ENCODE peak calls at places on chromosomes 11 and 22, in seven cellular contexts. L, N, Y, I, O, U and C are unnamed samples.

GRCh38 chr11:13105237-13105844 is 96.2 kb downstream of the RASSF10 start:
- DNase-seq in Y (no peak), O (no peak), I (peak; percentile 24), U (no peak), N (peak; percentile 75), L (peak; percentile 22), C (no peak)

GRCh38 chr11:128827494-128827893 is 39.6 kb downstream of the KCNJ1 start:
- DNase-seq in O (no peak), L (no peak), N (no peak), Y (no peak), I (no peak), U (no peak), C (no peak)

GRCh38 chr11:46330887-46331652 is 16.2 kb upstream of the DGKZ start:
- DNase-seq in U (no peak), L (no peak), Y (no peak), N (no peak), I (peak; percentile 34), O (no peak), C (peak; percentile 28)

GRCh38 chr11:12287374-12288211 is 89.8 kb upstream of the PARVA start:
- DNase-seq in L (no peak), U (peak; percentile 97), I (peak; percentile 97), N (peak; percentile 26), Y (peak; percentile 89), O (peak; percentile 77), C (peak; percentile 95)

GRCh38 chr11:62601114-62601363 is 626 bp downstream of the MTA2 start:
- DNase-seq in L (no peak), I (peak; percentile 41), O (no peak), Y (no peak), U (peak; percentile 29), N (peak; percentile 52), C (no peak)

GRCh38 chr11:132464939-132465338 is 1067.4 kb downstream of the OPCML start:
- DNase-seq in U (no peak), N (no peak), L (no peak), Y (no peak), I (no peak), O (no peak), C (no peak)

GRCh38 chr11:65703846-65704245 is 8.2 kb upstream of the KAT5 start:
- DNase-seq in L (no peak), I (no peak), U (no peak), O (no peak), N (no peak), Y (no peak), C (no peak)

GRCh38 chr11:62922653-62923371 is 1.6 kb upstream of the CHRM1 start:
- DNase-seq in Y (no peak), N (no peak), L (no peak), U (no peak), I (peak; percentile 30), O (no peak), C (no peak)

GRCh38 chr11:107493117-107493516 is 35.5 kb upstream of the CWF19L2 start:
- DNase-seq in Y (no peak), I (peak; percentile 2), N (no peak), L (no peak), O (no peak), U (peak; percentile 52), C (no peak)

GRCh38 chr11:84524422-84525051 is 1102.6 kb downstream of the DLG2 start:
- DNase-seq in O (no peak), U (peak; percentile 49), N (no peak), L (no peak), I (peak; percentile 55), Y (no peak), C (peak; percentile 6)

GRCh38 chr11:29263971-29264682 is 752.7 kb downstream of the KCNA4 start:
- DNase-seq in N (no peak), O (no peak), Y (no peak), U (peak; percentile 78), I (peak; percentile 69), L (no peak), C (no peak)

GRCh38 chr22:47435204-47435487 is 672.7 kb downstream of the TBC1D22A start:
- DNase-seq in U (no peak), I (no peak), L (no peak), O (no peak), N (no peak), Y (peak; percentile 21), C (no peak)

GRCh38 chr11:27820249-27820648 is 120.0 kb upstream of the BDNF start:
- DNase-seq in L (no peak), O (no peak), I (no peak), N (no peak), U (peak; percentile 53), Y (no peak), C (no peak)

GRCh38 chr11:26947379-26947844 is 46.5 kb upstream of the FIBIN start:
- DNase-seq in N (no peak), I (peak; percentile 99), U (peak; percentile 100), Y (peak; percentile 76), L (no peak), O (no peak), C (peak; percentile 100)

GRCh38 chr11:71551711-71552110 is 3.5 kb downstream of the KRTAP5-9 start:
- DNase-seq in N (no peak), U (no peak), I (no peak), Y (no peak), O (no peak), L (no peak), C (no peak)

GRCh38 chr11:3375552-3375951 is 3.4 kb downstream of the ZNF195 start:
- DNase-seq in O (no peak), U (peak; percentile 40), N (no peak), Y (no peak), I (peak; percentile 20), L (no peak), C (peak; percentile 63)

GRCh38 chr11:73480677-73481076 is 104.5 kb downstream of the RELT start:
- DNase-seq in Y (no peak), N (no peak), L (no peak), I (peak; percentile 82), O (no peak), U (peak; percentile 49), C (peak; percentile 66)

GRCh38 chr22:19723990-19724827 is 870 bp downstream of the GP1BB start:
- DNase-seq in N (no peak), O (no peak), I (peak; percentile 22), Y (no peak), U (no peak), L (no peak), C (peak; percentile 19)

GRCh38 chr11:110125632-110126031 is 32.4 kb downstream of the ZC3H12C start:
- DNase-seq in U (peak; percentile 31), L (no peak), Y (no peak), N (no peak), I (peak; percentile 80), O (no peak), C (peak; percentile 47)

GRCh38 chr11:110123003-110123402 is 29.8 kb downstream of the ZC3H12C start:
- DNase-seq in I (peak; percentile 84), L (no peak), O (no peak), U (peak; percentile 70), N (no peak), Y (no peak), C (peak; percentile 47)

GRCh38 chr11:110124605-110125004 is 31.4 kb downstream of the ZC3H12C start:
- DNase-seq in Y (no peak), N (no peak), I (no peak), L (no peak), U (no peak), O (no peak), C (no peak)

GRCh38 chr11:110119317-110119716 is 26.1 kb downstream of the ZC3H12C start:
- DNase-seq in N (no peak), U (no peak), Y (no peak), O (no peak), L (no peak), I (no peak), C (no peak)

GRCh38 chr11:110121204-110121603 is 28.0 kb downstream of the ZC3H12C start:
- DNase-seq in I (peak; percentile 77), O (no peak), L (no peak), Y (no peak), N (no peak), U (peak; percentile 57), C (peak; percentile 45)
- H3K4me3 ChIP-seq in I (no peak overlapping the region), O (no peak overlapping the region), L (no peak overlapping the region), Y (no peak overlapping the region), N (no peak overlapping the region), U (peak overlapping the region; percentile 29), C (no peak overlapping the region)

GRCh38 chr22:45398214-45398613 is 15.2 kb downstream of the SMC1B start:
- DNase-seq in O (no peak), I (no peak), U (no peak), Y (no peak), L (no peak), N (no peak), C (no peak)

GRCh38 chr22:45400046-45400445 is 13.4 kb downstream of the SMC1B start:
- DNase-seq in L (no peak), O (no peak), Y (no peak), U (no peak), N (no peak), I (no peak), C (no peak)

GRCh38 chr22:45402466-45402865 is 10.9 kb downstream of the SMC1B start:
- DNase-seq in Y (no peak), N (no peak), L (no peak), O (no peak), I (no peak), U (no peak), C (no peak)

GRCh38 chr22:45397806-45398205 is 15.6 kb downstream of the SMC1B start:
- DNase-seq in O (no peak), L (no peak), U (no peak), N (no peak), Y (no peak), I (no peak), C (no peak)
- TF ChIP-seq CTCF in O (no peak), L (no peak), U (no peak), N (no peak), Y (no peak), I (peak; percentile 9), C (peak; percentile 3)

GRCh38 chr11:82902880-82903279 is 1.3 kb downstream of the DDIAS start:
- DNase-seq in U (no peak), N (no peak), I (no peak), Y (no peak), O (no peak), L (no peak), C (no peak)
- H3K4me3 ChIP-seq in U (no peak overlapping the region), N (no peak overlapping the region), I (no peak overlapping the region), Y (no peak overlapping the region), O (no peak overlapping the region), L (no peak overlapping the region), C (no peak overlapping the region)

GRCh38 chr11:45210846-45211245 is 64.4 kb downstream of the PRDM11 start:
- DNase-seq in L (no peak), Y (no peak), U (no peak), N (no peak), O (no peak), I (no peak), C (no peak)

GRCh38 chr11:45209480-45209879 is 63.0 kb downstream of the PRDM11 start:
- DNase-seq in O (no peak), Y (no peak), I (no peak), U (no peak), N (no peak), L (no peak), C (no peak)

GRCh38 chr11:45209000-45209399 is 62.6 kb downstream of the PRDM11 start:
- DNase-seq in U (no peak), Y (no peak), O (no peak), I (no peak), L (no peak), N (no peak), C (no peak)

GRCh38 chr11:45211732-45212131 is 65.3 kb downstream of the PRDM11 start:
- DNase-seq in I (no peak), N (no peak), U (no peak), L (no peak), O (no peak), Y (no peak), C (no peak)

GRCh38 chr11:45209904-45210699 is 63.7 kb downstream of the PRDM11 start:
- DNase-seq in I (peak; percentile 95), L (no peak), N (peak; percentile 45), O (peak; percentile 87), Y (peak; percentile 90), U (peak; percentile 16), C (peak; percentile 58)
- TF ChIP-seq CTCF in I (peak; percentile 15), L (no peak), N (no peak), O (no peak), Y (peak; percentile 20), U (no peak), C (no peak)